ENCODE peak calls at places on chromosome 11, in eight cellular contexts. D, L, W, H, C, B, J and U are unnamed samples.

GRCh38 chr11:69115586-69116560 is 39.9 kb upstream of the SMIM38 start:
- DNase-seq in D (no peak), L (no peak), W (peak; percentile 57), H (peak; percentile 54), C (no peak), B (no peak), J (no peak), U (no peak)

GRCh38 chr11:22441831-22442230 is 103.7 kb downstream of the SLC17A6 start:
- DNase-seq in D (no peak), L (no peak), W (no peak), H (no peak), C (no peak), B (no peak), J (no peak), U (no peak)

GRCh38 chr11:62708423-62709261 is 1.2 kb downstream of the GNG3 start:
- DNase-seq in D (no peak), L (no peak), W (no peak), H (no peak), C (no peak), B (peak; percentile 59), J (no peak), U (no peak)

GRCh38 chr11:132604446-132604845 is 927.9 kb downstream of the OPCML start:
- DNase-seq in D (no peak), L (no peak), W (peak; percentile 47), H (peak; percentile 76), C (peak; percentile 82), B (no peak), J (peak; percentile 3), U (peak; percentile 71)

GRCh38 chr11:93020248-93021088 is 51.0 kb downstream of the MTNR1B start:
- DNase-seq in D (no peak), L (no peak), W (peak; percentile 81), H (peak; percentile 68), C (peak; percentile 63), B (no peak), J (peak; percentile 93), U (peak; percentile 81)

GRCh38 chr11:62217191-62217748 is 8.8 kb downstream of the SCGB2A1 start:
- DNase-seq in D (no peak), L (no peak), W (peak; percentile 29), H (no peak), C (peak; percentile 10), B (no peak), J (peak; percentile 23), U (peak; percentile 52)

GRCh38 chr11:19419021-19419750 is 178.4 kb upstream of the E2F8 start:
- DNase-seq in D (no peak), L (no peak), W (peak; percentile 74), H (no peak), C (peak; percentile 72), B (no peak), J (peak; percentile 51), U (peak; percentile 78)

GRCh38 chr11:12800032-12800671 is 125.9 kb downstream of the TEAD1 start:
- DNase-seq in D (no peak), L (no peak), W (peak; percentile 53), H (peak; percentile 86), C (peak; percentile 77), B (peak; percentile 48), J (peak; percentile 64), U (peak; percentile 42)

GRCh38 chr11:131776211-131776610 is 405.8 kb downstream of the NTM start:
- DNase-seq in D (no peak), L (no peak), W (no peak), H (no peak), C (no peak), B (no peak), J (no peak), U (no peak)

GRCh38 chr11:32893947-32894827 is 1.6 kb downstream of the QSER1 start:
- DNase-seq in D (peak; percentile 6), L (no peak), W (peak; percentile 88), H (peak; percentile 93), C (peak; percentile 83), B (peak; percentile 67), J (peak; percentile 90), U (peak; percentile 89)

GRCh38 chr11:116364357-116364756 is 408.4 kb downstream of the BUD13 start:
- DNase-seq in D (no peak), L (no peak), W (no peak), H (no peak), C (no peak), B (no peak), J (no peak), U (no peak)

GRCh38 chr11:70111269-70112016 is 33.3 kb downstream of the ANO1 start:
- DNase-seq in D (no peak), L (no peak), W (peak; percentile 67), H (peak; percentile 97), C (peak; percentile 66), B (peak; percentile 46), J (no peak), U (peak; percentile 50)

GRCh38 chr11:114061053-114062049 is 1.8 kb downstream of the ZBTB16 start:
- DNase-seq in D (no peak), L (no peak), W (peak; percentile 59), H (no peak), C (peak; percentile 8), B (no peak), J (peak; percentile 55), U (peak; percentile 71)

GRCh38 chr11:129440028-129440630 is 64.5 kb downstream of the BARX2 start:
- DNase-seq in D (no peak), L (no peak), W (no peak), H (peak; percentile 34), C (no peak), B (no peak), J (no peak), U (no peak)

GRCh38 chr11:79076526-79077115 is 364.2 kb downstream of the TENM4 start:
- DNase-seq in D (no peak), L (peak; percentile 21), W (peak; percentile 60), H (no peak), C (peak; percentile 37), B (peak; percentile 42), J (peak; percentile 61), U (peak; percentile 57)

GRCh38 chr11:2691355-2691761 is 8.4 kb downstream of the KCNQ1OT1 start:
- DNase-seq in D (no peak), L (no peak), W (no peak), H (no peak), C (no peak), B (no peak), J (no peak), U (no peak)

GRCh38 chr11:34277166-34277565 is 80.6 kb downstream of the ABTB2 start:
- DNase-seq in D (no peak), L (no peak), W (no peak), H (no peak), C (no peak), B (no peak), J (no peak), U (no peak)

GRCh38 chr11:15276616-15277015 is 161.9 kb downstream of the INSC start:
- DNase-seq in D (no peak), L (no peak), W (peak; percentile 6), H (no peak), C (peak; percentile 40), B (no peak), J (peak; percentile 7), U (peak; percentile 12)

GRCh38 chr11:36411202-36411640 is 98.9 kb downstream of the TRAF6 start:
- DNase-seq in D (no peak), L (no peak), W (peak; percentile 22), H (no peak), C (no peak), B (peak; percentile 42), J (no peak), U (no peak)

GRCh38 chr11:37557990-37558389 is 960.0 kb upstream of the RAG2 start:
- DNase-seq in D (no peak), L (no peak), W (no peak), H (no peak), C (no peak), B (no peak), J (no peak), U (no peak)

GRCh38 chr11:27218498-27219038 is 144.4 kb downstream of the CCDC34 start:
- DNase-seq in D (no peak), L (no peak), W (peak; percentile 53), H (peak; percentile 86), C (peak; percentile 95), B (no peak), J (peak; percentile 96), U (peak; percentile 84)

GRCh38 chr11:18768472-18768901 is 23.1 kb downstream of the PTPN5 start:
- DNase-seq in D (no peak), L (no peak), W (no peak), H (no peak), C (no peak), B (no peak), J (no peak), U (no peak)

GRCh38 chr11:92314499-92314898 is 89.9 kb downstream of the FAT3 start:
- DNase-seq in D (no peak), L (no peak), W (peak; percentile 47), H (no peak), C (no peak), B (no peak), J (no peak), U (peak; percentile 46)

GRCh38 chr11:20043992-20044391 is 116.3 kb downstream of the DBX1 start:
- DNase-seq in D (no peak), L (no peak), W (no peak), H (no peak), C (no peak), B (no peak), J (no peak), U (no peak)

GRCh38 chr11:7256943-7257342 is 5.2 kb downstream of the SYT9 start:
- DNase-seq in D (no peak), L (no peak), W (no peak), H (no peak), C (no peak), B (no peak), J (no peak), U (no peak)

GRCh38 chr11:129286813-129287212 is 88.8 kb upstream of the BARX2 start:
- DNase-seq in D (no peak), L (no peak), W (no peak), H (no peak), C (no peak), B (no peak), J (no peak), U (no peak)

GRCh38 chr11:3130269-3131071 is 34.6 kb downstream of the OSBPL5 start:
- DNase-seq in D (no peak), L (no peak), W (no peak), H (no peak), C (no peak), B (no peak), J (no peak), U (no peak)

GRCh38 chr11:28464252-28464867 is 356.2 kb downstream of the METTL15 start:
- DNase-seq in D (no peak), L (no peak), W (peak; percentile 58), H (no peak), C (peak; percentile 78), B (no peak), J (peak; percentile 66), U (peak; percentile 41)

GRCh38 chr11:69417211-69418085 is 64.0 kb upstream of the LINC01488 start:
- DNase-seq in D (no peak), L (no peak), W (no peak), H (peak; percentile 51), C (no peak), B (no peak), J (no peak), U (no peak)